ENCODE peak calls at places on chromosomes 5 and 9, in nine cellular contexts. One of them, this sample, is unnamed. For H3K36me3, the result is how much of the 10 kb centered on the place peaks cover.

GRCh38 chr5:38240212-38240611 is 18.1 kb upstream of the EGFLAM start:
- DNase-seq in right atrium auricular region: no peak
- DNase-seq in BE2C: no peak
- DNase-seq in cardiac muscle cell: no peak
- DNase-seq in neural progenitor cell: no peak
- DNase-seq in effector memory CD4-positive, alpha-beta T cell: no peak
- DNase-seq in endodermal cell: no peak
- DNase-seq in body of pancreas: no peak
- DNase-seq in lung: no peak
- DNase-seq in this sample: no peak

GRCh38 chr5:117880932-117881331 is 1107.4 kb downstream of the DTWD2 start:
- DNase-seq in BE2C: no peak
- DNase-seq in cardiac muscle cell: no peak
- DNase-seq in right atrium auricular region: no peak
- DNase-seq in body of pancreas: no peak
- DNase-seq in endodermal cell: no peak
- DNase-seq in neural progenitor cell: no peak
- DNase-seq in lung: no peak
- DNase-seq in effector memory CD4-positive, alpha-beta T cell: no peak
- DNase-seq in this sample: no peak

GRCh38 chr5:103389362-103389761 is 130.8 kb downstream of the MACIR start:
- DNase-seq in endodermal cell: no peak
- DNase-seq in right atrium auricular region: no peak
- DNase-seq in BE2C: no peak
- DNase-seq in body of pancreas: no peak
- DNase-seq in neural progenitor cell: peak
- DNase-seq in effector memory CD4-positive, alpha-beta T cell: no peak
- DNase-seq in cardiac muscle cell: no peak
- DNase-seq in lung: no peak
- DNase-seq in this sample: no peak

GRCh38 chr9:117035546-117035945 is 348.4 kb downstream of the TRIM32 start:
- DNase-seq in right atrium auricular region: no peak
- DNase-seq in lung: no peak
- DNase-seq in effector memory CD4-positive, alpha-beta T cell: no peak
- DNase-seq in neural progenitor cell: no peak
- DNase-seq in endodermal cell: no peak
- DNase-seq in BE2C: no peak
- DNase-seq in body of pancreas: no peak
- DNase-seq in cardiac muscle cell: no peak
- DNase-seq in this sample: no peak

GRCh38 chr5:138163721-138164120 is 14.7 kb downstream of the BRD8 start:
- DNase-seq in BE2C: no peak
- DNase-seq in effector memory CD4-positive, alpha-beta T cell: no peak
- DNase-seq in cardiac muscle cell: no peak
- DNase-seq in right atrium auricular region: no peak
- DNase-seq in neural progenitor cell: no peak
- DNase-seq in endodermal cell: no peak
- DNase-seq in lung: no peak
- DNase-seq in body of pancreas: no peak
- DNase-seq in this sample: no peak

GRCh38 chr9:14346826-14347407 is 33.0 kb upstream of the NFIB start:
- DNase-seq in right atrium auricular region: no peak
- DNase-seq in endodermal cell: peak
- DNase-seq in neural progenitor cell: peak
- DNase-seq in lung: no peak
- DNase-seq in body of pancreas: no peak
- DNase-seq in BE2C: no peak
- DNase-seq in effector memory CD4-positive, alpha-beta T cell: no peak
- DNase-seq in cardiac muscle cell: peak
- DNase-seq in this sample: peak

GRCh38 chr5:159883522-159883950 is 32.7 kb upstream of the ADRA1B start:
- DNase-seq in endodermal cell: no peak
- DNase-seq in effector memory CD4-positive, alpha-beta T cell: no peak
- DNase-seq in cardiac muscle cell: peak
- DNase-seq in right atrium auricular region: no peak
- DNase-seq in lung: no peak
- DNase-seq in neural progenitor cell: no peak
- DNase-seq in BE2C: no peak
- DNase-seq in body of pancreas: no peak
- DNase-seq in this sample: peak

GRCh38 chr9:95045751-95046150 is 271.8 kb downstream of the FANCC start:
- DNase-seq in BE2C: no peak
- DNase-seq in right atrium auricular region: no peak
- DNase-seq in neural progenitor cell: peak
- DNase-seq in lung: no peak
- DNase-seq in body of pancreas: peak
- DNase-seq in endodermal cell: peak
- DNase-seq in effector memory CD4-positive, alpha-beta T cell: no peak
- DNase-seq in cardiac muscle cell: no peak
- DNase-seq in this sample: no peak

GRCh38 chr9:131635285-131635684 is 90.0 kb downstream of the PRRT1B start:
- DNase-seq in body of pancreas: peak
- DNase-seq in endodermal cell: peak
- DNase-seq in right atrium auricular region: peak
- DNase-seq in effector memory CD4-positive, alpha-beta T cell: peak
- DNase-seq in BE2C: no peak
- DNase-seq in cardiac muscle cell: peak
- DNase-seq in neural progenitor cell: peak
- DNase-seq in lung: peak
- DNase-seq in this sample: peak

GRCh38 chr9:94014066-94014654 is 59.0 kb upstream of the BARX1 start:
- DNase-seq in neural progenitor cell: peak
- DNase-seq in cardiac muscle cell: peak
- DNase-seq in body of pancreas: no peak
- DNase-seq in effector memory CD4-positive, alpha-beta T cell: no peak
- DNase-seq in BE2C: peak
- DNase-seq in endodermal cell: no peak
- DNase-seq in right atrium auricular region: no peak
- DNase-seq in lung: no peak
- DNase-seq in this sample: no peak

DNA sequence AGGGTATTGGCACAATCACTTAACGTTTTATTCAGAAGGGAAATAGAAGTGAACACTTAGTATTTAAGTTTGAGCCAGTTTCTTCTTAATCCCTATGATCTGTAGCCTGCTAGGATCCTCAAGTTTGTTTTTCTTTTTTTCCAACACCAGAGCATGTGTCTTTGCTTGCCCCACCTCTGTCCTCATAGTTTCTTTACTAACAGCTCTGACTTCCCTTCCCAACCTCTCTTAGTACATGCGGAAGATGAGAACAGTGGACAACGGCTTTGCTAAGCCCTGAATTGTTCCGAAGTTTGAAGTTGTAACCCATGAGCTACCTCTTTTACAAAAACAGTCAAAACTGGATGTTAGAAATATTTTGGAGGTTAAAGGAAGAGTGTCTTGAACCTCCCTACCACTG is 61.7 kb upstream of the TAF11L2 start:
- DNase-seq in BE2C: no peak
- DNase-seq in body of pancreas: no peak
- DNase-seq in lung: no peak
- DNase-seq in cardiac muscle cell: no peak
- DNase-seq in effector memory CD4-positive, alpha-beta T cell: no peak
- DNase-seq in neural progenitor cell: no peak
- DNase-seq in endodermal cell: no peak
- DNase-seq in right atrium auricular region: no peak
- DNase-seq in this sample: no peak
- H3K4me3 ChIP-seq in BE2C: no peak
- H3K4me3 ChIP-seq in body of pancreas: no peak
- H3K4me3 ChIP-seq in lung: no peak
- H3K4me3 ChIP-seq in cardiac muscle cell: no peak
- H3K4me3 ChIP-seq in effector memory CD4-positive, alpha-beta T cell: no peak
- H3K4me3 ChIP-seq in neural progenitor cell: no peak
- H3K4me3 ChIP-seq in endodermal cell: no peak
- H3K4me3 ChIP-seq in right atrium auricular region: no peak
- H3K4me3 ChIP-seq in this sample: peak

GRCh38 chr5:98898743-98899142 is 30.1 kb downstream of the CHD1 start:
- DNase-seq in endodermal cell: no peak
- DNase-seq in lung: no peak
- DNase-seq in neural progenitor cell: no peak
- DNase-seq in cardiac muscle cell: no peak
- DNase-seq in BE2C: no peak
- DNase-seq in right atrium auricular region: no peak
- DNase-seq in body of pancreas: no peak
- DNase-seq in effector memory CD4-positive, alpha-beta T cell: no peak
- DNase-seq in this sample: no peak

GRCh38 chr5:98905857-98906688 is 22.7 kb downstream of the CHD1 start:
- DNase-seq in endodermal cell: no peak
- DNase-seq in effector memory CD4-positive, alpha-beta T cell: no peak
- DNase-seq in neural progenitor cell: peak
- DNase-seq in cardiac muscle cell: peak
- DNase-seq in right atrium auricular region: no peak
- DNase-seq in BE2C: no peak
- DNase-seq in lung: no peak
- DNase-seq in body of pancreas: no peak
- DNase-seq in this sample: no peak

GRCh38 chr5:98904786-98905185 is 24.0 kb downstream of the CHD1 start:
- DNase-seq in endodermal cell: no peak
- DNase-seq in body of pancreas: no peak
- DNase-seq in BE2C: no peak
- DNase-seq in cardiac muscle cell: no peak
- DNase-seq in lung: no peak
- DNase-seq in effector memory CD4-positive, alpha-beta T cell: no peak
- DNase-seq in neural progenitor cell: no peak
- DNase-seq in right atrium auricular region: no peak
- DNase-seq in this sample: no peak

GRCh38 chr5:98899456-98899855 is 29.4 kb downstream of the CHD1 start:
- DNase-seq in effector memory CD4-positive, alpha-beta T cell: no peak
- DNase-seq in neural progenitor cell: no peak
- DNase-seq in BE2C: no peak
- DNase-seq in lung: no peak
- DNase-seq in right atrium auricular region: no peak
- DNase-seq in endodermal cell: no peak
- DNase-seq in cardiac muscle cell: no peak
- DNase-seq in body of pancreas: no peak
- DNase-seq in this sample: no peak

GRCh38 chr5:98902733-98903132 is 26.1 kb downstream of the CHD1 start:
- DNase-seq in lung: no peak
- DNase-seq in body of pancreas: no peak
- DNase-seq in endodermal cell: no peak
- DNase-seq in cardiac muscle cell: peak
- DNase-seq in neural progenitor cell: no peak
- DNase-seq in right atrium auricular region: no peak
- DNase-seq in BE2C: no peak
- DNase-seq in effector memory CD4-positive, alpha-beta T cell: no peak
- DNase-seq in this sample: no peak
- H3K36me3 ChIP-seq in lung: under half
- H3K36me3 ChIP-seq in body of pancreas: under half
- H3K36me3 ChIP-seq in endodermal cell: half or more
- H3K36me3 ChIP-seq in cardiac muscle cell: half or more
- H3K36me3 ChIP-seq in neural progenitor cell: half or more
- H3K36me3 ChIP-seq in right atrium auricular region: under half
- H3K36me3 ChIP-seq in BE2C: half or more
- H3K36me3 ChIP-seq in effector memory CD4-positive, alpha-beta T cell: half or more
- H3K36me3 ChIP-seq in this sample: half or more

GRCh38 chr5:173089581-173089980 is 33.4 kb downstream of the CREBRF start:
- DNase-seq in body of pancreas: no peak
- DNase-seq in cardiac muscle cell: peak
- DNase-seq in right atrium auricular region: no peak
- DNase-seq in effector memory CD4-positive, alpha-beta T cell: no peak
- DNase-seq in neural progenitor cell: no peak
- DNase-seq in endodermal cell: no peak
- DNase-seq in lung: no peak
- DNase-seq in BE2C: no peak
- DNase-seq in this sample: no peak

GRCh38 chr5:173091981-173092380 is 35.8 kb downstream of the CREBRF start:
- DNase-seq in effector memory CD4-positive, alpha-beta T cell: no peak
- DNase-seq in right atrium auricular region: no peak
- DNase-seq in cardiac muscle cell: no peak
- DNase-seq in BE2C: no peak
- DNase-seq in neural progenitor cell: no peak
- DNase-seq in endodermal cell: no peak
- DNase-seq in lung: no peak
- DNase-seq in body of pancreas: no peak
- DNase-seq in this sample: no peak

GRCh38 chr5:173090626-173091025 is 34.5 kb downstream of the CREBRF start:
- DNase-seq in right atrium auricular region: no peak
- DNase-seq in neural progenitor cell: peak
- DNase-seq in endodermal cell: no peak
- DNase-seq in cardiac muscle cell: no peak
- DNase-seq in body of pancreas: no peak
- DNase-seq in effector memory CD4-positive, alpha-beta T cell: no peak
- DNase-seq in lung: no peak
- DNase-seq in BE2C: no peak
- DNase-seq in this sample: no peak

GRCh38 chr5:173093597-173093996 is 37.4 kb downstream of the CREBRF start:
- DNase-seq in neural progenitor cell: no peak
- DNase-seq in BE2C: no peak
- DNase-seq in endodermal cell: no peak
- DNase-seq in right atrium auricular region: no peak
- DNase-seq in cardiac muscle cell: peak
- DNase-seq in effector memory CD4-positive, alpha-beta T cell: no peak
- DNase-seq in body of pancreas: no peak
- DNase-seq in lung: no peak
- DNase-seq in this sample: peak

DNA sequence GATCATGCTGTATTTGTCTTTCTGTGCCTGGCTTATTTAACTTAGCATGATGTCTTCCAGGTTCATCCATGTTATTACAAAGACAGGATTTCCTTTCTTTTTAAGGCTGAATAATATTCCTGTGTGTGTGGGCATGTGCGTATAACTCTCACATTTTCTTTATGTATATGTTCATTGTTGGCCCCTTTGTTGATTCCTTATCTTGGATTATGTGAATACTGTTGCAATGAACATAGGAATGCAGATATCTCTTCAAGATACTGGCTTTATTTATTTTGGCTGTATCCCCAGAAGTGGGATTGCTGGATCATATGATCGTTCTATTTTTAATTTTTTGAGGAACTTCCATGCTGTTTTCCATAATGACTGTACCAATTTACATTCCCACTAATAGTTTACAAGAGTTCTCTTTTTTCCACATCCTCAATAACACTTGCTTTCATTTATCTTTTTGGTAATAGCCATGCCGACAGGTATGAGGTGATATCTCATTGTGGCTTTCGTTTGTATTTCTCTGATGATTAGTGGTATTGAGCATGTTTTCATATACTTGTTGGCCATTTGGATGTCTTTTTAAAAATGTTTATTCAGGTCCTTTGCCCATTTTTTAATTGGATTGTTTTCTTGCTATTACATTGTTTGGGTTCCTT is 38.0 kb downstream of the CREBRF start:
- DNase-seq in effector memory CD4-positive, alpha-beta T cell: no peak
- DNase-seq in neural progenitor cell: no peak
- DNase-seq in body of pancreas: no peak
- DNase-seq in right atrium auricular region: no peak
- DNase-seq in BE2C: no peak
- DNase-seq in cardiac muscle cell: peak
- DNase-seq in lung: no peak
- DNase-seq in endodermal cell: no peak
- DNase-seq in this sample: no peak
- H3K4me3 ChIP-seq in effector memory CD4-positive, alpha-beta T cell: no peak
- H3K4me3 ChIP-seq in neural progenitor cell: no peak
- H3K4me3 ChIP-seq in body of pancreas: no peak
- H3K4me3 ChIP-seq in right atrium auricular region: no peak
- H3K4me3 ChIP-seq in BE2C: no peak
- H3K4me3 ChIP-seq in cardiac muscle cell: no peak
- H3K4me3 ChIP-seq in lung: no peak
- H3K4me3 ChIP-seq in endodermal cell: no peak
- H3K4me3 ChIP-seq in this sample: no peak

DNA sequence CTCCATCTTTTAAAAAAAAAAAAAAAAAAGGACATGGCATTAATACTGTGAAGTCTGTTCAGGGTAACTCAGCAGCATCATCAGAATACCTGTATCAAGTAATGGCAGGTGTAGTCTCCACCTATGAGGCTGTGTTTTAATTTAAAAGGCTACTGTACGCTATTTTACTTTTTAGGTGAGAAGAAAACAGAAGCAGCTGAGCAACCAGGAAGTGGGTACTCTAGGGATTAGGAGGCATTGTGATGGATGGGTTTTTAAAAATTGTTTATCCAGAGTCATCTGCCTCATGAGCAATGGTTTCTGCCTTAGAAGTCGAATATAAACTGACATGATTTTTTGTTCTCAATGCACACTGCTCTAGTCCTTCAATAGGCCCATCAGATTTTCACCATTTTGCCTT is 42.7 kb downstream of the PSIP1 start:
- DNase-seq in cardiac muscle cell: no peak
- DNase-seq in body of pancreas: no peak
- DNase-seq in BE2C: no peak
- DNase-seq in effector memory CD4-positive, alpha-beta T cell: no peak
- DNase-seq in neural progenitor cell: no peak
- DNase-seq in right atrium auricular region: no peak
- DNase-seq in endodermal cell: no peak
- DNase-seq in lung: no peak
- DNase-seq in this sample: no peak
- H3K36me3 ChIP-seq in cardiac muscle cell: half or more
- H3K36me3 ChIP-seq in body of pancreas: under half
- H3K36me3 ChIP-seq in BE2C: half or more
- H3K36me3 ChIP-seq in effector memory CD4-positive, alpha-beta T cell: half or more
- H3K36me3 ChIP-seq in neural progenitor cell: half or more
- H3K36me3 ChIP-seq in right atrium auricular region: under half
- H3K36me3 ChIP-seq in endodermal cell: half or more
- H3K36me3 ChIP-seq in lung: under half
- H3K36me3 ChIP-seq in this sample: half or more